ENCODE peak calls at places on chromosome 10, in ten cellular contexts. S, Y, M, Z, V, N, C, R, E and L are unnamed samples.

GRCh38 chr10:103854687-103855423 is 521 bp downstream of the SH3PXD2A start:
- DNase-seq in R (no peak), M (peak), S (peak), E (peak), C (peak), Y (peak), N (no peak), V (no peak), Z (no peak), L (no peak)

GRCh38 chr10:90193240-90193985 is 492.0 kb downstream of the KIF20B start:
- DNase-seq in E (no peak), M (no peak), N (no peak), R (no peak), S (no peak), C (no peak), V (no peak), Z (no peak), Y (no peak), L (no peak)

GRCh38 chr10:24435374-24435773 is 226.4 kb downstream of the KIAA1217 start:
- DNase-seq in V (no peak), Y (no peak), R (peak), Z (no peak), N (no peak), S (peak), M (no peak), E (no peak), C (no peak), L (no peak)

GRCh38 chr10:116014859-116015258 is 258.1 kb downstream of the GFRA1 start:
- DNase-seq in Z (no peak), Y (no peak), M (peak), V (no peak), C (no peak), S (no peak), E (no peak), R (no peak), N (no peak), L (no peak)

GRCh38 chr10:71765176-71765906 is 8.0 kb downstream of the VSIR start:
- DNase-seq in E (no peak), M (no peak), R (no peak), V (no peak), Y (peak), C (no peak), N (no peak), Z (no peak), S (no peak), L (no peak)

GRCh38 chr10:121168513-121169216 is 317.5 kb downstream of the WDR11 start:
- DNase-seq in S (no peak), M (no peak), V (no peak), N (no peak), Z (no peak), R (no peak), C (no peak), Y (no peak), E (peak), L (no peak)

GRCh38 chr10:115417585-115418265 is 324.6 kb downstream of the ATRNL1 start:
- DNase-seq in R (peak), Y (no peak), S (peak), C (no peak), V (no peak), N (peak), Z (peak), M (peak), E (peak), L (no peak)

GRCh38 chr10:132644544-132645530 is 107.2 kb downstream of the INPP5A start:
- DNase-seq in S (no peak), C (peak), N (peak), E (no peak), Y (peak), M (no peak), R (no peak), V (no peak), Z (no peak), L (no peak)

GRCh38 chr10:124728071-124728829 is 15.9 kb downstream of the FAM53B start:
- DNase-seq in E (no peak), N (peak), V (no peak), C (peak), Y (peak), S (no peak), Z (peak), M (no peak), R (peak), L (no peak)

GRCh38 chr10:102814873-102815661 is 22.1 kb downstream of the CYP17A1 start:
- DNase-seq in N (peak), M (peak), R (peak), V (no peak), E (no peak), S (no peak), C (peak), Z (peak), Y (peak), L (peak)

GRCh38 chr10:95363303-95363912 is 72.6 kb upstream of the PDLIM1 start:
- DNase-seq in Z (peak), E (peak), Y (no peak), S (peak), M (peak), N (no peak), R (peak), C (no peak), V (peak), L (peak)

GRCh38 chr10:114079421-114079820 is 35.8 kb downstream of the ADRB1 start:
- DNase-seq in R (no peak), Z (no peak), Y (no peak), S (no peak), E (no peak), M (no peak), N (no peak), C (no peak), V (no peak), L (no peak)

GRCh38 chr10:33252794-33253203 is 81.7 kb downstream of the NRP1 start:
- DNase-seq in R (no peak), M (no peak), C (no peak), V (no peak), S (peak), N (no peak), Y (no peak), E (no peak), Z (no peak), L (no peak)

GRCh38 chr10:49153971-49154370 is 20.1 kb upstream of the FAM170B start:
- DNase-seq in Z (no peak), E (no peak), Y (no peak), R (no peak), N (no peak), V (no peak), S (no peak), M (no peak), C (no peak), L (no peak)

GRCh38 chr10:127908106-127908957 is 1.4 kb downstream of the PTPRE start:
- DNase-seq in Y (peak), C (no peak), V (no peak), N (no peak), R (peak), E (no peak), Z (no peak), S (peak), M (no peak), L (peak)

GRCh38 chr10:103734731-103735130 is 120.6 kb downstream of the SH3PXD2A start:
- DNase-seq in M (no peak), Y (no peak), S (no peak), C (no peak), N (no peak), R (no peak), V (no peak), E (no peak), Z (no peak), L (no peak)

GRCh38 chr10:113854757-113855626 is 531 bp downstream of the NHLRC2 start:
- DNase-seq in N (peak), C (peak), E (peak), R (peak), V (peak), S (peak), M (peak), Y (peak), Z (peak), L (peak)

GRCh38 chr10:7601023-7601656 is 65.6 kb downstream of the ITIH5 start:
- DNase-seq in V (no peak), Z (no peak), E (no peak), M (no peak), R (no peak), S (no peak), N (no peak), Y (no peak), C (no peak), L (no peak)

GRCh38 chr10:124987788-124988187 is 45.9 kb downstream of the ZRANB1 start:
- DNase-seq in V (no peak), M (no peak), N (no peak), Z (no peak), Y (no peak), S (no peak), C (no peak), R (no peak), E (no peak), L (no peak)

GRCh38 chr10:117143424-117143823 is 5.4 kb upstream of the VAX1 start:
- DNase-seq in Z (no peak), V (no peak), E (no peak), C (no peak), Y (no peak), S (no peak), R (no peak), N (no peak), M (no peak), L (no peak)

GRCh38 chr10:71651953-71652352 is 67.6 kb downstream of the C10orf105 start:
- DNase-seq in N (no peak), Z (no peak), C (no peak), R (no peak), E (no peak), V (no peak), Y (no peak), M (no peak), S (no peak), L (no peak)

GRCh38 chr10:110649652-110650264 is 5.6 kb downstream of the RBM20 start:
- DNase-seq in Z (no peak), M (no peak), S (no peak), R (no peak), Y (no peak), C (no peak), V (no peak), E (peak), N (no peak), L (no peak)

GRCh38 chr10:52440612-52441285 is 126.7 kb downstream of the DKK1 start:
- DNase-seq in N (no peak), R (no peak), V (no peak), M (no peak), E (peak), S (no peak), Z (no peak), C (no peak), Y (no peak), L (no peak)

GRCh38 chr10:79182122-79182521 is 113.4 kb downstream of the ZMIZ1 start:
- DNase-seq in Y (no peak), R (no peak), M (no peak), Z (no peak), N (peak), E (no peak), V (no peak), C (no peak), S (no peak), L (no peak)

GRCh38 chr10:35423505-35424306 is 87.4 kb downstream of the CCNY start:
- DNase-seq in Y (no peak), M (no peak), C (no peak), R (no peak), E (no peak), V (no peak), N (no peak), S (peak), Z (no peak), L (no peak)
- TF ChIP-seq CTCF in Y (no peak), M (no peak), C (no peak), R (no peak), E (no peak), V (no peak), N (no peak), S (no peak), Z (no peak), L (no peak)

DNA sequence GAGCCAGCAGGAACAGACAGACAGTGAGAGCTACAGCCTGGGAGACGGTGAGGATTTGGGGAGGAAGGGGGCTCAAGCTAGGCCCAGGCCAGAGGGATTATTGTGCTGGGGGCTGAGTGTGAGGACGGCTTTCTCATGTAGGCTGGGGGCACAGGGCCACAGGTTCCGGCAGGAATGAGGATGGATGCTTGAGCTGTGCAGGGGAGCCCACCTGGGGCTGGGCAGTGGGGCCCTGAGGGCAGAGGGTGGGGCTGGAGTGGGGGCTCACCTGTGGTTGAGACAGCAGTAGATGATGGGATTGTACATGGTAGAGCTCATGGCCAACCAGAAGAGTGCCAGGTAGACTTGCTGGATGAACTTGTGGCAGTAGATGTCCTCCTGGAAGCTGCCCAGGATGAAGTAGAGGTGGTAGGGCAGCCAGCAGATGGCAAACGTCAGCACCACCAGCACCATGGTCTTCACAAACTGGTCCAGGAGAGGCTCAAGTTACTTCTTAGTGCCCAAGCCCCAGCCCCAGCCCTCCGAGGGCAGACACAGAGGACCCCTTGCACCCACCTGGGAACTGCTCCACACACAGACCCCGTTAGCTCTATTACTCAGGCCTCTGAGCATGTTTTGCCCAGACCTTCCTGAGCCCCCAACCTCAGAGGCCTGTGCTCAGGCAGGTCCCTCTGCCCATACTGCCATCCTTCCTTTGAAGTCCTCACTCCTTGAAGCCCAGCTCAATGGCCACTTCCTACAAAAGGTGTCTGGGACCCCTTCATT is 9.7 kb downstream of the TACR2 start:
- DNase-seq in N (no peak), Y (no peak), Z (no peak), R (no peak), S (no peak), E (no peak), M (no peak), C (no peak), V (no peak), L (no peak)
- H3K27ac ChIP-seq in N (no peak), Y (peak), Z (no peak), R (no peak), S (peak), E (no peak), M (peak), C (peak), V (no peak), L (peak)

DNA sequence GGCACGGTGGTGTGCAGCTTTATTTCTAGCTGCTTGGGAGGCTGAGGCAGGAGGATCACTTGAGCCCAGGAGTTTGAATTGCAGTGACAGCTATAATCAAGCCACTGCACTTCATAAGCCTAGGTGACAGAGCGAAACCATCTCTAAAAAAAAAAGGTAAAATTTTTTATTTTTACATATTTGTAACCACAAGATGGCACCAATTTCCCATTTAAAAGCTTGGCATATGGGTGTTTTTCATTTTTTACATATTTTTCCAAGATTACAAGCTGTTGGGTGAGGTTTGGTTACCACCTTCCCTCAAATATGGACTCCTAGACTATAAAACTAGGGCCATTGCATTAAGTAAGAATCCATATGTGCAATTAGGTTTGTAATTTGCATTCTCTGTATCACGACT is 129.2 kb upstream of the ACBD5 start:
- DNase-seq in Y (no peak), M (no peak), C (no peak), V (no peak), E (no peak), R (no peak), Z (no peak), S (peak), N (no peak), L (no peak)
- TF ChIP-seq CTCF in Y (no peak), M (no peak), C (no peak), V (no peak), E (peak), R (peak), Z (no peak), S (peak), N (no peak), L (no peak)

GRCh38 chr10:86953747-86954680 is 3.4 kb downstream of the MMRN2 start:
- DNase-seq in Y (peak), N (peak), C (peak), Z (no peak), R (peak), V (no peak), S (no peak), M (peak), E (peak), L (peak)

GRCh38 chr10:86955501-86956194 is 1.8 kb downstream of the MMRN2 start:
- DNase-seq in M (no peak), S (no peak), N (peak), Z (no peak), V (no peak), E (no peak), R (no peak), C (peak), Y (peak), L (no peak)

GRCh38 chr10:86956195-86956840 is 1.1 kb downstream of the MMRN2 start:
- DNase-seq in Y (no peak), M (no peak), E (no peak), N (peak), C (no peak), Z (no peak), S (no peak), R (no peak), V (no peak), L (no peak)

GRCh38 chr10:86956841-86957448 is 470 bp downstream of the MMRN2 start:
- DNase-seq in N (peak), Y (no peak), C (no peak), R (no peak), M (no peak), E (no peak), V (no peak), Z (no peak), S (no peak), L (no peak)

DNA sequence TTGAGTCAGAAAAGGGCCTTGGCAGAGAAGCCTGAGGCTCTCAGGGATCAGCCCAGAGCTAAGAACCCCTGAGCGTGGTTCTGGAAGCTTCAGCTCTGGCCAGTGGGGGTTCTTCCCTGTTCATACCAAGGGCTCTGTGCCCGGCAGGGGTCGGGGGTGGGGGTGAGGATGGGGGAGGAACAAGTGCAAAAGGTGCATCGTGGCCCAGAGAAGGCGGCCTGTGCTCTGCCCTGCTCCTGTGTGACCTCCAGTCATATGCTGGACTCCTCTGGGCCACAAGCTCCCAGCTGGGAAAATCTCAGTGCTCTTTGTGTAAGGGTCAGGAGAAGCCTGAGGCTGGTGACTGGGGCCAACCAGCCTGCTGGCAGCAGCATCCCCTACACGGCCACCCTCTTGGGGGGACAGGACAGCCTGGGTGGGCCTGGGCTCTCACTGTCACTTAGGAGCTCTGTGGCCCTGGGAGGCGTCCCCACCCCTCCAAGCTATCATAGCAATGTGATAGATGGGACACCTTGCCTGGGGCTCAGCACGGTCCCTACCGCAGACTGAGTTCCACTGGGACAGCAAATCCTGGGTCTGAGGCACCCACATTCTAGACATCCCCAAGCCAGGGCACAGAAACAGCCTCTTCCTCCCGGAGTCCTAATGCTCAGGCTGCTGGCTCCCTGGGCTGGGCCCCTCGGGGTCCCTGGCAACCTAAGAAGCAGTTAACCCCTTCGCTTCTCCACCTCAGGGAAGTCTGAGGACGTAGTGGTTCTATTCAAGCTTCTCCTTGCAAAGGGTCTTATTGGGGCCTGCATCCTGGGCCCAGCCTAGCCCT is 2.5 kb downstream of the MMRN2 start:
- DNase-seq in S (no peak), M (no peak), C (no peak), R (no peak), E (no peak), Z (no peak), Y (no peak), N (peak), V (no peak), L (no peak)
- H3K27ac ChIP-seq in S (peak), M (peak), C (peak), R (peak), E (no peak), Z (no peak), Y (peak), N (peak), V (no peak), L (peak)

GRCh38 chr10:29482591-29483421 is 152.0 kb downstream of the SVIL start:
- DNase-seq in E (peak), S (no peak), M (no peak), Y (peak), N (peak), C (no peak), V (no peak), R (peak), Z (peak), L (no peak)
- TF ChIP-seq CTCF in E (peak), S (no peak), M (no peak), Y (no peak), N (no peak), C (no peak), V (no peak), R (no peak), Z (no peak), L (no peak)

GRCh38 chr10:5589963-5590511 is 65.3 kb downstream of the CALML3 start:
- DNase-seq in E (no peak), Z (no peak), Y (no peak), M (no peak), N (peak), S (no peak), C (no peak), V (no peak), R (no peak), L (no peak)

GRCh38 chr10:5589071-5589962 is 64.6 kb downstream of the CALML3 start:
- DNase-seq in E (no peak), Y (no peak), M (no peak), N (peak), S (no peak), Z (no peak), C (no peak), V (no peak), R (no peak), L (no peak)

GRCh38 chr10:5587151-5588079 is 62.7 kb downstream of the CALML3 start:
- DNase-seq in Y (no peak), V (no peak), Z (no peak), R (peak), N (peak), C (no peak), E (no peak), M (no peak), S (no peak), L (no peak)

GRCh38 chr10:5588080-5588453 is 63.3 kb downstream of the CALML3 start:
- DNase-seq in Y (no peak), C (no peak), S (no peak), N (peak), R (no peak), E (no peak), Z (no peak), M (no peak), V (no peak), L (no peak)

GRCh38 chr10:5588603-5589002 is 63.8 kb downstream of the CALML3 start:
- DNase-seq in M (no peak), R (no peak), Y (no peak), E (no peak), N (peak), C (no peak), V (no peak), Z (no peak), S (no peak), L (no peak)
- H3K27ac ChIP-seq in M (no peak), R (no peak), Y (no peak), E (no peak), N (no peak), C (no peak), V (no peak), Z (no peak), S (peak), L (no peak)